ENCODE peak calls at places on chromosome 5, in nine cellular contexts. N is cardiac fibroblast, G is HFFc6, K is GM12865, H is thoracic aorta, L is cardiac muscle cell, P is left ventricle myocardium inferior, R is H9, B is BJ. I is an unnamed sample.

GRCh38 chr5:145938699-145939531 is 2.5 kb downstream of the SH3RF2 start:
- DNase-seq in H (no peak), L (no peak), G (no peak), R (no peak), N (no peak), K (no peak), P (no peak), B (no peak), I (no peak)

GRCh38 chr5:110865400-110866094 is 126.7 kb downstream of the SLC25A46 start:
- DNase-seq in P (no peak), N (peak), L (peak), G (peak), R (peak), K (peak), B (no peak), H (no peak), I (peak)

GRCh38 chr5:144142030-144142825 is 28.2 kb downstream of the YIPF5 start:
- DNase-seq in H (no peak), P (no peak), K (peak), L (peak), G (peak), N (peak), R (no peak), B (no peak), I (peak)

GRCh38 chr5:446864-447263 is 3.9 kb downstream of the EXOC3 start:
- DNase-seq in R (peak), H (no peak), P (no peak), G (peak), L (peak), K (peak), N (peak), B (no peak), I (peak)

GRCh38 chr5:115948013-115948605 is 14.2 kb upstream of the LVRN start:
- DNase-seq in L (peak), R (no peak), G (no peak), B (no peak), N (peak), K (no peak), P (no peak), H (no peak), I (no peak)

GRCh38 chr5:150606476-150606875 is 34.0 kb upstream of the SYNPO start:
- DNase-seq in R (no peak), B (no peak), N (no peak), K (no peak), G (no peak), P (no peak), L (no peak), H (no peak), I (no peak)

GRCh38 chr5:72956324-72957140 is 691 bp downstream of the FCHO2 start:
- DNase-seq in K (peak), N (peak), L (peak), P (peak), R (peak), H (no peak), G (peak), B (no peak), I (peak)

GRCh38 chr5:112329429-112330090 is 89.5 kb downstream of the EPB41L4A start:
- DNase-seq in G (no peak), K (peak), N (no peak), P (no peak), B (no peak), H (no peak), L (no peak), R (no peak), I (peak)

GRCh38 chr5:35197351-35197750 is 32.9 kb downstream of the PRLR start:
- DNase-seq in N (no peak), B (no peak), K (no peak), L (no peak), P (no peak), R (no peak), H (no peak), G (no peak), I (no peak)

GRCh38 chr5:142641681-142642080 is 44.2 kb downstream of the FGF1 start:
- DNase-seq in P (no peak), L (no peak), R (no peak), B (no peak), N (no peak), K (no peak), G (no peak), H (no peak), I (no peak)

GRCh38 chr5:77876862-77877502 is 100.8 kb upstream of the TBCA start:
- DNase-seq in B (no peak), L (no peak), P (no peak), G (no peak), K (no peak), H (no peak), R (no peak), N (no peak), I (no peak)

GRCh38 chr5:93926831-93927600 is 185.6 kb upstream of the POU5F2 start:
- DNase-seq in P (no peak), B (no peak), L (no peak), N (peak), G (peak), R (no peak), H (no peak), K (no peak), I (no peak)

GRCh38 chr5:66710557-66710956 is 114.4 kb downstream of the MAST4 start:
- DNase-seq in G (no peak), R (no peak), H (no peak), N (peak), B (no peak), L (peak), P (no peak), K (no peak), I (no peak)

GRCh38 chr5:122078116-122078865 is at the start of gene LOX:
- DNase-seq in H (peak), L (peak), P (peak), G (peak), B (peak), N (peak), R (peak), K (no peak), I (peak)

GRCh38 chr5:65334077-65334476 is 147.6 kb downstream of the ADAMTS6 start:
- DNase-seq in N (no peak), K (peak), R (no peak), H (no peak), L (no peak), P (no peak), G (no peak), B (no peak), I (no peak)

GRCh38 chr5:100576217-100576751 is 41.1 kb downstream of the FAM174A start:
- DNase-seq in B (no peak), G (no peak), H (no peak), P (no peak), N (peak), K (no peak), L (peak), R (no peak), I (no peak)

GRCh38 chr5:142977363-142978051 is 207.3 kb downstream of the ARHGAP26 start:
- DNase-seq in R (no peak), N (peak), B (no peak), G (peak), L (peak), H (no peak), P (no peak), K (peak), I (no peak)

GRCh38 chr5:133384120-133384855 is 228.1 kb downstream of the FSTL4 start:
- DNase-seq in L (no peak), K (no peak), B (no peak), P (no peak), N (no peak), G (no peak), H (no peak), R (peak), I (no peak)

GRCh38 chr5:174479325-174479724 is 245.1 kb upstream of the MSX2 start:
- DNase-seq in N (no peak), H (no peak), K (no peak), G (no peak), L (no peak), R (no peak), P (no peak), B (no peak), I (no peak)
- TF ChIP-seq CTCF in N (no peak), H (no peak), K (no peak), G (no peak), L (no peak), R (no peak), P (no peak), B (no peak), I (no peak)

DNA sequence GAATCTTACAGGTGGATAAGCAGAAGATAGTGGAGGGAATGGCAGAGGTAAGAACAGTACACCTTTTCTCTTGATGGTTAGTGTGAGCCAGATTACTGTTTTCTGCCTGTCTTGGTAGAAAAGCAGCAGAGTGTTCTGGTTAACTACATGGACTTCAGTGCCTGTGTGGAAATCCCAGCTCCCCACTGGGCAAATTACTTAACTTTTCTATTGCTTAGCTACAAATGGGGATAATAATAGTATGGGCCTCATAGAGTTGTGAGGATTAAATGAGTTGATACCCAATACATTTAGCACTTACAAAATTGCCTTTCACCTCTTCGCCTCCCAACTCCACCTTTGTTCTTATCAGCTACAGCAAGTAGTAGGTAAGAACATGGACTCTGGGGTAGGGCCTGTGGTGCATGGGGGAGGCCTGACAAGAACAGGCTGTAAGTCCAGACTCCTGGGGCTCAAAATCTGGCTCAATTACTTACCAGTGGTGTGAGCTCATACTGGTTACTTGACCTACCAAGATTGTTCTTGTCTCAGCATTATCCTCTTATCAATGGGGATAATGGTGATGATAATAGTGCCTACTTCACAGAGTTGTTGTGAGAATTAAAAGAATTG is 125.1 kb downstream of the LIFR start:
- DNase-seq in P (no peak), N (no peak), H (no peak), L (no peak), R (no peak), G (no peak), B (no peak), K (no peak), I (no peak)
- TF ChIP-seq CTCF in P (no peak), N (no peak), H (no peak), L (no peak), R (no peak), G (no peak), B (no peak), K (no peak), I (no peak)

GRCh38 chr5:4295663-4296339 is 700.2 kb downstream of the IRX1 start:
- DNase-seq in K (no peak), R (peak), G (no peak), B (no peak), N (no peak), L (no peak), P (no peak), H (no peak), I (no peak)
- TF ChIP-seq CTCF in K (no peak), R (peak), G (no peak), B (no peak), N (peak), L (no peak), P (peak), H (no peak), I (no peak)

DNA sequence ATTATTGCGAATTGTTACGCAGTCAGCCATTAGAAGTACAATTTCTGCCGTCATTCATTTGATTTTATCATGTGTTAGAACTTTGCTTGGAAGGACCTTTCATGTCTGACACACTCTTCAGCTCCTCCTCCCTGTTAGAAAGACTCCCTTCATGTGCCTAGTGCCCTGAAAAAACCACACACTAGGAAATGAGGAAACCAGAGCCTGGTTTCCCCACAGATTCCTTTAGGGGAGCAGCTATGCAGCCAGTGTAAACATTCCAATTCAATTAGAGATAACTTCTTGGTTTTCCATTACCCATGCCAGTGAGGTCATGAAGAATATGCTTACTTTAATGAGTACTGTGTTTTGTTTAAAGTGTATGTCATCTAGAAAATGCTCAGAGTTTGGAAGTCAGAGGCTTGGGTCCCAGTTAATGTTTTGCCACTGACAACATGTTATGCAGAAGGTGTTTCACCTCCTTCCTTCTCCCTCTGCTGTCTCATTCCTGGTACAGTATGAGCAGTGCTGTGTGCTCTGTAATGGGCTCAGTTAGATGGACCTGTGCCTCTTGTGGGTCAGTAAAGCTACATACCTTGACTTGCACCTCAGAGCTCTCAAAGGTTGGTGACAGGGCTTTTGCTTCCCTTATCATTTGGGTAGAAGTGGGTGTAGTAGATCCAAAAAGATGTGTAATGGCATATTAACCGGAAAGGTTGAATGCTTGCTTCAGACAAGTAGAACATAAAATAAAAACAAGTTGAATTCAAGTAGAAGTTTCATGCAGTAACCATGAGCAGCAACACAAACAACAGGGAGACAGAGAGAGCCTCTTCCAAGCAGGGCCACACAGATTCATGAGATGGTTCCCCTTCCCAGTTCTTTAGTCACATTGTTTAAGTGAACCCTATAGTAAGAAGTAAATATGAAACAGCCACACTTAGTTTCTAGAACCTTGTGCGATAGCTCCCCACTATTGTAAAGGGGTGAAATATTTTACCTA is 52.6 kb upstream of the TNFAIP8 start:
- DNase-seq in K (no peak), N (peak), B (peak), G (peak), L (peak), H (peak), R (no peak), P (no peak), I (no peak)
- TF ChIP-seq CTCF in K (no peak), N (no peak), B (peak), G (no peak), L (peak), H (peak), R (no peak), P (no peak), I (no peak)

GRCh38 chr5:107532182-107532878 is 138.4 kb downstream of the EFNA5 start:
- DNase-seq in K (no peak), N (no peak), B (no peak), L (no peak), G (no peak), R (no peak), H (no peak), P (no peak), I (no peak)

GRCh38 chr5:107529618-107530017 is 141.1 kb downstream of the EFNA5 start:
- DNase-seq in H (no peak), N (no peak), R (no peak), B (no peak), K (no peak), L (no peak), G (no peak), P (no peak), I (no peak)

GRCh38 chr5:107538331-107539162 is 132.2 kb downstream of the EFNA5 start:
- DNase-seq in N (peak), H (no peak), R (no peak), G (no peak), L (peak), B (no peak), K (no peak), P (no peak), I (no peak)

GRCh38 chr5:107535849-107536248 is 134.9 kb downstream of the EFNA5 start:
- DNase-seq in L (no peak), N (no peak), G (no peak), H (no peak), K (no peak), B (no peak), P (no peak), R (no peak), I (no peak)

GRCh38 chr5:107533946-107534876 is 136.5 kb downstream of the EFNA5 start:
- DNase-seq in R (no peak), G (no peak), N (no peak), L (no peak), B (no peak), H (no peak), K (no peak), P (no peak), I (no peak)
- TF ChIP-seq CTCF in R (no peak), G (no peak), N (no peak), L (no peak), B (no peak), H (no peak), K (no peak), P (no peak), I (no peak)

DNA sequence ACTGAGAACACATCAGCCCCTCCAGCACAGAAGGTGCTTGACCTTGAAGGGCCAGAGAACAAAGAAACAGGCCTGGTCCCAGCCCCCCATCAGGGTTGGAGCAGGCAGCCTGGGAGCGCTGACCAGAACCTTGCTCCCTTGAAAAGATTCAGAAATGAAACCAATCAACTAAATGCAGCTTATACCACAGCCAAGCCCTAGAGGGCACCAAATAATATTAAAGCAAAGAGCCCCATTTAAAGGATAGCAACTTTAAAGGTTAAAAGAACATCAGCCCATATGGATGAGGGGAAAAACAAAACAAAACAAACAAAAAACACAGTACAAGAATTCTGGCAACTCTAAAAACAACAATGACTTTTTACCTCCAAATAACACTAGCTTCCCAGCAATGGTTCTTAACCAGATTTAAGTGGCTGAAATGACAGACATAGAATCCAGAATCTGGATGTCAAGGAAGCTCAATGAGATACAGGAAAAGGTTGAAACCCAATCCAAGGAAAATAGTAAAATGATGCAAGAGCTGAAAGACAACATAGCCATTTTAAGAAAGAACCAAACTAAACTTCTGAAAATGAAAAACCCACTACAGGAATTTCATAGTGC is 471.9 kb downstream of the MTRR start:
- DNase-seq in R (no peak), N (peak), P (no peak), B (no peak), L (peak), K (no peak), H (no peak), G (peak), I (peak)
- TF ChIP-seq CTCF in R (peak), N (peak), P (peak), B (peak), L (peak), K (peak), H (peak), G (peak), I (no peak)

GRCh38 chr5:175599210-175599609 is 58.7 kb upstream of the HRH2 start:
- DNase-seq in N (no peak), P (no peak), H (no peak), L (no peak), B (no peak), R (no peak), K (no peak), G (no peak), I (no peak)

GRCh38 chr5:175595905-175596304 is 62.0 kb upstream of the HRH2 start:
- DNase-seq in R (no peak), G (no peak), K (no peak), H (no peak), N (no peak), P (no peak), B (no peak), L (no peak), I (no peak)

GRCh38 chr5:175597718-175598117 is 60.2 kb upstream of the HRH2 start:
- DNase-seq in H (no peak), L (no peak), R (no peak), K (no peak), B (no peak), G (no peak), N (no peak), P (no peak), I (no peak)

GRCh38 chr5:175596818-175597217 is 61.1 kb upstream of the HRH2 start:
- DNase-seq in K (no peak), L (no peak), N (no peak), G (no peak), R (no peak), P (no peak), H (no peak), B (no peak), I (no peak)

DNA sequence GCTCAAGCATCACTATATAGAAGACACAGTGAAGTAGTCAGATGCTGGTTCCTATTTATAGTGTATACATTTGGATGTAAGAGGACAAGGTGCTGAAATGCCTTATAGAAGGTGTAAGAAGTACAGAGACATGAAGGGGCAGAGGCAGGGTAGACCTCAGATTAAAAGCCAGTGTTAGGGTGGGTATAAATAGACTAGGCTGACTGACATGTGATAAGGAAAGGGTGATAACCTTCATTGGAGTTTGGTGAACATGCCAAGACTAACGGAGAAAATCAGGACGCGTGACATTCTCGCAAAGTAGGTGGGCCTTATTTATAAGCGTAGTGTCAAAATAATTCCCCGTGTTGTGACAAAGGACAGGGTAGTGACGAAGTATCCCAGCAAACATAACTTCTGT is 59.1 kb upstream of the HRH2 start:
- DNase-seq in R (no peak), L (no peak), B (no peak), P (no peak), H (no peak), K (no peak), G (no peak), N (no peak), I (no peak)
- TF ChIP-seq CTCF in R (no peak), L (no peak), B (no peak), P (no peak), H (no peak), K (no peak), G (no peak), N (no peak), I (no peak)

GRCh38 chr5:84450617-84451414 is 66.1 kb upstream of the EDIL3 start:
- DNase-seq in P (no peak), R (no peak), H (no peak), L (peak), G (no peak), K (no peak), N (peak), B (no peak), I (no peak)
- TF ChIP-seq CTCF in P (peak), R (peak), H (peak), L (peak), G (peak), K (no peak), N (peak), B (no peak), I (no peak)

GRCh38 chr5:147417133-147417813 is 92.6 kb downstream of the DPYSL3 start:
- DNase-seq in R (no peak), H (peak), N (peak), K (no peak), G (no peak), B (no peak), P (peak), L (peak), I (no peak)
- TF ChIP-seq CTCF in R (no peak), H (no peak), N (no peak), K (no peak), G (no peak), B (no peak), P (no peak), L (no peak), I (no peak)